ENCODE peak calls at places on chromosomes 12 and 14, in nine cellular contexts. One of them, this sample, is unnamed.

GRCh38 chr14:38867561-38868150 is 235.4 kb downstream of the SEC23A start:
- DNase-seq in effector memory CD4-positive, alpha-beta T cell: peak
- DNase-seq in lower leg skin: peak
- DNase-seq in neural crest cell: peak
- DNase-seq in stimulated activated CD4-positive, alpha-beta T cell treated with anti-CD3 and anti-CD28 coated beads, Interleukin-1b, Interleukin-23, amount 100 ng/mL, for 24 hours: peak
- DNase-seq in mucosa of gallbladder: peak
- DNase-seq in posterior cingulate gyrus: peak
- DNase-seq in RPMI7951: peak
- DNase-seq in GM23248: peak
- DNase-seq in this sample: peak

GRCh38 chr12:1933342-1933992 is 15.0 kb upstream of the CACNA2D4 start:
- DNase-seq in effector memory CD4-positive, alpha-beta T cell: no peak
- DNase-seq in lower leg skin: no peak
- DNase-seq in neural crest cell: no peak
- DNase-seq in stimulated activated CD4-positive, alpha-beta T cell treated with anti-CD3 and anti-CD28 coated beads, Interleukin-1b, Interleukin-23, amount 100 ng/mL, for 24 hours: no peak
- DNase-seq in mucosa of gallbladder: no peak
- DNase-seq in posterior cingulate gyrus: peak
- DNase-seq in RPMI7951: no peak
- DNase-seq in GM23248: peak
- DNase-seq in this sample: no peak

GRCh38 chr12:69901141-69901900 is 76.3 kb downstream of the MYRFL start:
- DNase-seq in effector memory CD4-positive, alpha-beta T cell: no peak
- DNase-seq in lower leg skin: no peak
- DNase-seq in neural crest cell: no peak
- DNase-seq in stimulated activated CD4-positive, alpha-beta T cell treated with anti-CD3 and anti-CD28 coated beads, Interleukin-1b, Interleukin-23, amount 100 ng/mL, for 24 hours: no peak
- DNase-seq in mucosa of gallbladder: no peak
- DNase-seq in posterior cingulate gyrus: no peak
- DNase-seq in RPMI7951: peak
- DNase-seq in GM23248: peak
- DNase-seq in this sample: no peak

GRCh38 chr12:124734224-124734788 is 129.4 kb downstream of the SCARB1 start:
- DNase-seq in effector memory CD4-positive, alpha-beta T cell: no peak
- DNase-seq in lower leg skin: peak
- DNase-seq in neural crest cell: no peak
- DNase-seq in stimulated activated CD4-positive, alpha-beta T cell treated with anti-CD3 and anti-CD28 coated beads, Interleukin-1b, Interleukin-23, amount 100 ng/mL, for 24 hours: no peak
- DNase-seq in mucosa of gallbladder: peak
- DNase-seq in posterior cingulate gyrus: no peak
- DNase-seq in RPMI7951: no peak
- DNase-seq in GM23248: no peak
- DNase-seq in this sample: peak

GRCh38 chr12:89384050-89384749 is 31.9 kb upstream of the DUSP6 start:
- DNase-seq in effector memory CD4-positive, alpha-beta T cell: no peak
- DNase-seq in lower leg skin: peak
- DNase-seq in neural crest cell: no peak
- DNase-seq in stimulated activated CD4-positive, alpha-beta T cell treated with anti-CD3 and anti-CD28 coated beads, Interleukin-1b, Interleukin-23, amount 100 ng/mL, for 24 hours: no peak
- DNase-seq in mucosa of gallbladder: peak
- DNase-seq in posterior cingulate gyrus: peak
- DNase-seq in RPMI7951: peak
- DNase-seq in GM23248: peak
- DNase-seq in this sample: no peak

GRCh38 chr12:24822121-24822899 is 126.6 kb downstream of the BCAT1 start:
- DNase-seq in effector memory CD4-positive, alpha-beta T cell: no peak
- DNase-seq in lower leg skin: no peak
- DNase-seq in neural crest cell: no peak
- DNase-seq in stimulated activated CD4-positive, alpha-beta T cell treated with anti-CD3 and anti-CD28 coated beads, Interleukin-1b, Interleukin-23, amount 100 ng/mL, for 24 hours: no peak
- DNase-seq in mucosa of gallbladder: no peak
- DNase-seq in posterior cingulate gyrus: no peak
- DNase-seq in RPMI7951: peak
- DNase-seq in GM23248: peak
- DNase-seq in this sample: no peak

GRCh38 chr12:54357802-54358619 is 6.3 kb downstream of the GPR84 start:
- DNase-seq in effector memory CD4-positive, alpha-beta T cell: peak
- DNase-seq in lower leg skin: no peak
- DNase-seq in neural crest cell: no peak
- DNase-seq in stimulated activated CD4-positive, alpha-beta T cell treated with anti-CD3 and anti-CD28 coated beads, Interleukin-1b, Interleukin-23, amount 100 ng/mL, for 24 hours: no peak
- DNase-seq in mucosa of gallbladder: no peak
- DNase-seq in posterior cingulate gyrus: peak
- DNase-seq in RPMI7951: peak
- DNase-seq in GM23248: peak
- DNase-seq in this sample: no peak

GRCh38 chr12:81170072-81170471 is 92.2 kb downstream of the ACSS3 start:
- DNase-seq in effector memory CD4-positive, alpha-beta T cell: no peak
- DNase-seq in lower leg skin: no peak
- DNase-seq in neural crest cell: no peak
- DNase-seq in stimulated activated CD4-positive, alpha-beta T cell treated with anti-CD3 and anti-CD28 coated beads, Interleukin-1b, Interleukin-23, amount 100 ng/mL, for 24 hours: no peak
- DNase-seq in mucosa of gallbladder: no peak
- DNase-seq in posterior cingulate gyrus: no peak
- DNase-seq in RPMI7951: no peak
- DNase-seq in GM23248: peak
- DNase-seq in this sample: no peak

GRCh38 chr14:63394432-63394831 is 75.7 kb upstream of the GPHB5 start:
- DNase-seq in effector memory CD4-positive, alpha-beta T cell: no peak
- DNase-seq in lower leg skin: no peak
- DNase-seq in neural crest cell: no peak
- DNase-seq in stimulated activated CD4-positive, alpha-beta T cell treated with anti-CD3 and anti-CD28 coated beads, Interleukin-1b, Interleukin-23, amount 100 ng/mL, for 24 hours: no peak
- DNase-seq in mucosa of gallbladder: no peak
- DNase-seq in posterior cingulate gyrus: no peak
- DNase-seq in RPMI7951: no peak
- DNase-seq in GM23248: no peak
- DNase-seq in this sample: no peak

GRCh38 chr14:72128629-72129028 is 196.4 kb downstream of the RGS6 start:
- DNase-seq in effector memory CD4-positive, alpha-beta T cell: no peak
- DNase-seq in lower leg skin: no peak
- DNase-seq in neural crest cell: no peak
- DNase-seq in stimulated activated CD4-positive, alpha-beta T cell treated with anti-CD3 and anti-CD28 coated beads, Interleukin-1b, Interleukin-23, amount 100 ng/mL, for 24 hours: no peak
- DNase-seq in mucosa of gallbladder: no peak
- DNase-seq in posterior cingulate gyrus: no peak
- DNase-seq in RPMI7951: no peak
- DNase-seq in GM23248: no peak
- DNase-seq in this sample: no peak